ENCODE peak calls at places on chromosome 6, in eight cellular contexts. B, R, W, X, J, K, L and S are unnamed samples.

GRCh38 chr6:149855040-149855654 is 9.0 kb downstream of the LRP11 start:
- DNase-seq in B (peak), R (no peak), W (no peak), X (no peak), J (peak), K (no peak), L (no peak), S (no peak)

GRCh38 chr6:129212081-129212480 is 329.1 kb downstream of the LAMA2 start:
- DNase-seq in B (no peak), R (no peak), W (no peak), X (no peak), J (no peak), K (no peak), L (no peak), S (no peak)

GRCh38 chr6:132298344-132298949 is 102.8 kb downstream of the MOXD1 start:
- DNase-seq in B (peak), R (no peak), W (no peak), X (no peak), J (peak), K (peak), L (no peak), S (peak)

GRCh38 chr6:159461266-159461665 is 231.8 kb downstream of the SOD2 start:
- DNase-seq in B (peak), R (no peak), W (no peak), X (no peak), J (peak), K (no peak), L (no peak), S (no peak)

GRCh38 chr6:112272799-112273198 is 18.4 kb upstream of the LAMA4 start:
- DNase-seq in B (no peak), R (no peak), W (no peak), X (no peak), J (no peak), K (no peak), L (no peak), S (no peak)

GRCh38 chr6:163491901-163492300 is 77.4 kb downstream of the QKI start:
- DNase-seq in B (no peak), R (no peak), W (no peak), X (no peak), J (no peak), K (no peak), L (no peak), S (no peak)

GRCh38 chr6:139583420-139583819 is 209.0 kb upstream of the CITED2 start:
- DNase-seq in B (peak), R (no peak), W (no peak), X (no peak), J (peak), K (no peak), L (no peak), S (no peak)

GRCh38 chr6:11806561-11807317 is 28.1 kb upstream of the ADTRP start:
- DNase-seq in B (peak), R (no peak), W (no peak), X (no peak), J (no peak), K (no peak), L (no peak), S (no peak)

GRCh38 chr6:107991061-107991460 is 33.1 kb upstream of the SEC63 start:
- DNase-seq in B (peak), R (no peak), W (no peak), X (no peak), J (no peak), K (no peak), L (no peak), S (no peak)

GRCh38 chr6:129621252-129621651 is 88.7 kb downstream of the ARHGAP18 start:
- DNase-seq in B (no peak), R (no peak), W (no peak), X (peak), J (peak), K (no peak), L (no peak), S (no peak)

GRCh38 chr6:34248198-34248726 is 544 bp downstream of the SMIM29 start:
- DNase-seq in B (peak), R (peak), W (no peak), X (peak), J (peak), K (peak), L (peak), S (peak)

GRCh38 chr6:97053643-97054411 is 129.3 kb downstream of the KLHL32 start:
- DNase-seq in B (no peak), R (no peak), W (peak), X (no peak), J (peak), K (no peak), L (no peak), S (no peak)

GRCh38 chr6:143164565-143165105 is 103.9 kb downstream of the AIG1 start:
- DNase-seq in B (no peak), R (no peak), W (no peak), X (no peak), J (no peak), K (no peak), L (no peak), S (no peak)

GRCh38 chr6:43776799-43777776 is 7.1 kb downstream of the VEGFA start:
- DNase-seq in B (no peak), R (peak), W (no peak), X (no peak), J (no peak), K (no peak), L (no peak), S (no peak)

GRCh38 chr6:168724033-168724432 is 283.0 kb downstream of the SMOC2 start:
- DNase-seq in B (no peak), R (no peak), W (no peak), X (no peak), J (no peak), K (no peak), L (no peak), S (no peak)

GRCh38 chr6:13256614-13257013 is 71.7 kb downstream of the TBC1D7 start:
- DNase-seq in B (no peak), R (no peak), W (no peak), X (no peak), J (no peak), K (no peak), L (no peak), S (no peak)

GRCh38 chr6:43903739-43904290 is 133.8 kb downstream of the VEGFA start:
- DNase-seq in B (no peak), R (no peak), W (no peak), X (no peak), J (no peak), K (no peak), L (no peak), S (no peak)

GRCh38 chr6:41191569-41191968 is 9.4 kb downstream of the TREML2 start:
- DNase-seq in B (no peak), R (no peak), W (no peak), X (peak), J (peak), K (no peak), L (peak), S (no peak)